ENCODE peak calls at places on chromosomes 7 and 10, in four cellular contexts. N is bronchial epithelial cell, C is GM23248, Q is lung. U is an unnamed sample.

GRCh38 chr7:157690833-157691382 is 354.1 kb downstream of the DNAJB6 start:
- DNase-seq in N (peak; percentile 19), C (peak; percentile 51), Q (no peak), U (peak; percentile 91)

GRCh38 chr10:64070241-64070640 is 549.0 kb downstream of the REEP3 start:
- DNase-seq in N (no peak), C (no peak), Q (no peak), U (no peak)

GRCh38 chr7:46603780-46604725 is 683.0 kb upstream of the IGFBP3 start:
- DNase-seq in N (peak; percentile 30), C (peak; percentile 91), Q (peak; percentile 53), U (peak; percentile 42)

GRCh38 chr7:114860196-114860595 is 61.7 kb upstream of the MDFIC start:
- DNase-seq in N (peak; percentile 92), C (no peak), Q (no peak), U (no peak)

GRCh38 chr7:127258111-127258510 is 5.4 kb upstream of the GRM8 start:
- DNase-seq in N (no peak), C (no peak), Q (no peak), U (no peak)

GRCh38 chr7:44978511-44979366 is at the start of gene MYO1G:
- DNase-seq in N (no peak), C (no peak), Q (peak; percentile 66), U (peak; percentile 100)

GRCh38 chr10:26446258-26446657 is 8.1 kb downstream of the APBB1IP start:
- DNase-seq in N (no peak), C (no peak), Q (no peak), U (no peak)

GRCh38 chr7:114630186-114630824 is 215.7 kb downstream of the FOXP2 start:
- DNase-seq in N (no peak), C (no peak), Q (no peak), U (no peak)

GRCh38 chr7:46759711-46760480 is 822.0 kb downstream of the TNS3 start:
- DNase-seq in N (peak; percentile 51), C (peak; percentile 86), Q (no peak), U (no peak)

GRCh38 chr7:7938471-7938870 is 30.1 kb upstream of the GLCCI1 start:
- DNase-seq in N (no peak), C (no peak), Q (no peak), U (no peak)

GRCh38 chr7:23469150-23469960 is 936 bp downstream of the IGF2BP3 start:
- DNase-seq in N (no peak), C (peak; percentile 60), Q (no peak), U (peak; percentile 78)

DNA sequence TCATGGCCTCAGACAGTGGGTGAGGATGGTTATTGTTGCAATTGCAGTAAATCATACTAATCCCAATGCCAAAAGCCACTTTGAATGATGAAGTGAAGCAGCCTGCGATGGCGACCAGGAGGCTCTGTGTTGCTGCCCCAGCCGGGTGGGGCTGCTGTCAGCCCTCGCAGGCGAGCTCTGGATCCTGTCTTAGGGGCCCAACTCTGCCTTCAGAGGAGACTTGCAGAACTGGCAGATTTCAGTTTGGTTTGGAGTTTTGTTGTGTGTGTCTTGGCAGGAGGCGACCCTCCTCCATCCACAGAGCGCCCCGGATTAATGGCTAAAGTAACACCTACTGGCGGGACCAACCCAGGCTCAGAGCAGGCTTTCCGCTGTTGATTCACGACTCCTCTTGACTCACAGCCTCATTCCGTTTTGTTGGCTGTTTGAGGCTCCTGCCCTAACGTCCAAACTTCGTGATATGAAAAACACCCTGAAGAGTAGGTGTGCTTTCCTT is 67.9 kb upstream of the BMPER start:
- DNase-seq in N (no peak), C (peak; percentile 58), Q (no peak), U (no peak)
- H3K4me3 ChIP-seq in N (no peak overlapping the region), C (no peak overlapping the region), Q (no peak overlapping the region), U (no peak overlapping the region)

GRCh38 chr7:152414779-152415178 is 21.0 kb downstream of the KMT2C start:
- DNase-seq in N (no peak), C (no peak), Q (no peak), U (no peak)

GRCh38 chr7:152406491-152406890 is 29.3 kb downstream of the KMT2C start:
- DNase-seq in N (no peak), C (no peak), Q (no peak), U (no peak)

GRCh38 chr7:152411389-152411788 is 24.4 kb downstream of the KMT2C start:
- DNase-seq in N (no peak), C (no peak), Q (no peak), U (no peak)
- H3K4me3 ChIP-seq in N (no peak overlapping the region), C (no peak overlapping the region), Q (no peak overlapping the region), U (no peak overlapping the region)

DNA sequence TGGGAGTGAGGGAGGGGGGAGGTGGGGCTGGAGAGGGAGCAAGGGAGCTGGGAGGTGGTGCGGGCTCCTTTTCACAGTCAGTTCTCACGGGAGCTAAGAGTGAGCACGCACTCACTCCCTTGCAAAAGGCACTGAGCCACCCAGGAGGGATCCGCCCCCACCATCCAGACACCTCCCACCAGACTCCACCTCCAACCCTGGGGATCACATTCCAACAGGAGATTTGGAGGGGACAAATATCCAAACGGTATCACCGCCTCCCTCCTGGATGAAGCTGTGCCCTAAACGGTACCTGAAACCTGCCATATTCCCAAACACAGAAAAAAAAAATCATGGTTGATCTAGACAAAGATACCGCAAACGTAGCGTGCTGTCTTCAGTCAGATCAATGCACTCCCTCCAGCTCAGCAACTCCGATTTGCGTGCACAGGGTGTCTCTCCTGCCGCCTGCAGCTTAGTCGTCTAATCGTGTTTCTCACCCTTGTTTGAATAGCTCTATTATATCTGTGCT is 20.3 kb upstream of the PRKAG2 start:
- DNase-seq in N (peak; percentile 22), C (no peak), Q (no peak), U (no peak)
- H3K4me3 ChIP-seq in N (no peak overlapping the region), C (no peak overlapping the region), Q (no peak overlapping the region), U (no peak overlapping the region)

DNA sequence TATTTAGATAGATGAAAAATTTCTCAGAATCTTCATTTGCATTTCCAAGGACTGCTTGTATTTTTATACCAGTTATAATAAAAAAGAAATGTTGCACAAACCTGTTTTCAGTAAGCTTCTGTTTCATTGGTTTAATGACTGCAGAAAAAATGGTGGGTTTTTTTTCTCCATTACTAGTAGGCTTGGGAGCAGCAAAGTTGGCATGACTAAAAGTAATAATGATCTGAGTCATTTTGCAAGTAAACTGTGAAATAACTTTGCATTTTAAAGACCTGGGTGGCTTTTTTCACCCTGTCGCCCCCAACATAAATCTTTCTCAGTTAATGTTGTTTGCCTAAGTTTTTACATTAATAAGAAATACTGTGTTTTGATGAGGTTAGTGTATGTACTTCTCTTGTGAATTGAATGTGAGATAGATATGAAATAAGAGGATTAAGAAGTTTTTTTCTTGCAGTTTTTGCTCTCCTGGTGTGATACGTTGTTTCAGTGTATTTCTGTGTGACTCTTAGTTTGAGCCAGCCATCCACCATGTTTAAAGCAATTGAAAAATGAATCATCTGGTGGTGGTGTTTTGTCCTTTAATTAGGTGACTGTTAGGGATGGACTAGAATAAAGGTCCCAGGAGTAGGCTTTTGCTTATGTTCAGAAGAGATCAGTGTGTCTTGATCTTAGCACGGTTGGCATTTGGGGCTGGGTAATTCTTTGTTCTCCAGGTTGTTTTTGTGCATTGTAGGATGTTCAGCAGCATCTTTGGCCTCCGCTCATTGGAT is 1.8 kb downstream of the GNAI1 start:
- DNase-seq in N (peak; percentile 73), C (peak; percentile 87), Q (no peak), U (no peak)
- H3K4me3 ChIP-seq in N (peak overlapping the region; percentile 94), C (peak overlapping the region; percentile 88), Q (no peak overlapping the region), U (no peak overlapping the region)

DNA sequence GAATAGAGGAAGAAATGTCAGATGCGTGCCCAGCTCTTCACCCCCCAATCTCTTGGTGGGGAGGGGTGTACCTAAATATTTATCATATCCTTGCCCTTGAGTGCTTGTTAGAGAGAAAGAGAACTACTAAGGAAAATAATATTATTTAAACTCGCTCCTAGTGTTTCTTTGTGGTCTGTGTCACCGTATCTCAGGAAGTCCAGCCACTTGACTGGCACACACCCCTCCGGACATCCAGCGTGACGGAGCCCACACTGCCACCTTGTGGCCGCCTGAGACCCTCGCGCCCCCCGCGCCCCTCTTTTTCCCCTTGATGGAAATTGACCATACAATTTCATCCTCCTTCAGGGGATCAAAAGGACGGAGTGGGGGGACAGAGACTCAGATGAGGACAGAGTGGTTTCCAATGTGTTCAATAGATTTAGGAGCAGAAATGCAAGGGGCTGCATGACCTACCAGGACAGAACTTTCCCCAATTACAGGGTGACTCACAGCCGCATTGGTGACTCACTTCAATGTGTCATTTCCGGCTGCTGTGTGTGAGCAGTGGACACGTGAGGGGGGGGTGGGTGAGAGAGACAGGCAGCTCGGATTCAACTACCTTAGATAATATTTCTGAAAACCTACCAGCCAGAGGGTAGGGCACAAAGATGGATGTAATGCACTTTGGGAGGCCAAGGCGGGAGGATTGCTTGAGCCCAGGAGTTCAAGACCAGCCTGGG is 11.4 kb downstream of the SERPINE1 start:
- DNase-seq in N (peak; percentile 97), C (peak; percentile 97), Q (peak; percentile 80), U (peak; percentile 99)
- H3K4me3 ChIP-seq in N (no peak overlapping the region), C (peak overlapping the region; percentile 3), Q (no peak overlapping the region), U (peak overlapping the region; percentile 29)

DNA sequence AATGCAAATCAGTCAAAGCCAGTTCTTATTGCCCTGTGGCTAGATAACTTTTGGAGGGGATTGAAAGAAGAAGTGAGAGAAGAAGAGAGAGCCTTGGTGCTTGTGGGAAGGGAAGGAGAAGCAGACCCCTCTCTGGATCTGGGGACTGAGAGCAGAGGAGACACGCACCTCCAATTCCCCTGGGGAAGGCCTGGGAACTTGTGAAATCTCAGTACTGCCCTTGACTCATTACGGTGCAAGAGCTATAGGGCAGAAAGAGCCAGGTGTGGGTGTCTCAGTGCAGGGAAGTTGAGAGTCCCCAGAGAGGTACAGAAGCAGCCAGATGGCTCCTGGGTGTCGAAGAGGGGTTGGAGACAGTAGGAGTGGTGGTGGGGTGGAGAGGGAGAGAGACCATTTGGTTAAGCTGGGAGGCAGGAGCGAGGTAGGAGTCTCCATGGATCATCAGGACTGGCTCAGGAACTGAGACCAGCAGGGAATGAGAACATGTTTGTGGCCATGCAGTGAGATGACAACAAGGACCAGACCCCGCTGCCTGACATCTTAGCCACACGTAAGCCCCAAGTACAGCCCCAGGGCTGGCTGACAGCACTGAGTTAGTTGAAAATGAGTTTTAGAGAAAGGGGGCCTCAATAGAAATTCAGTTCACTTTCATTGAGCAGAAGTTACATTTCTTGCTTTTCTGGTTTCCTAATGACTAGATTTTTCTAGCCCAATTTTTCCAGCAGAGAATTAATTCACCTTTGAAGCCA is 238.2 kb downstream of the BUB3 start:
- DNase-seq in N (no peak), C (no peak), Q (no peak), U (peak; percentile 17)
- H3K4me3 ChIP-seq in N (no peak overlapping the region), C (no peak overlapping the region), Q (no peak overlapping the region), U (no peak overlapping the region)

DNA sequence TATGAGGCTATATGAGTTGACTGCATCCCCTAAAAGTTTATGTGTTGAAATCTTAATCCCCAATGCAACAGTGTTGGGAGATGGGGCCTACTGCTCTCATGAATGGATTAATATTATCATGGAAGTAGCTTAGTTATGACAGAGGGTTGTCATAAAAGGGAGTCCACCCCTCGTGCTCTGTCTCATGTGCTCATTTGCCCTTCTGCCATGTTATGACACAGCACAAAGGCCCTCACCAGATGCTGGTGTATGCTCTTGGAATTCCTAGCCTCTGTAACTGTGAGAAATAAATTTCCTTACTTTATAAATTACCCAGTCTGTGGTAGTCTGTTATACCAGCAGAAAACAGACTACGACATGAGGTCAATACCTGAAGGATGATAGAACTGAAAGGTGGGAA is 17.6 kb upstream of the PANK1 start:
- DNase-seq in N (no peak), C (peak; percentile 48), Q (no peak), U (no peak)
- H3K4me3 ChIP-seq in N (no peak overlapping the region), C (no peak overlapping the region), Q (no peak overlapping the region), U (no peak overlapping the region)

DNA sequence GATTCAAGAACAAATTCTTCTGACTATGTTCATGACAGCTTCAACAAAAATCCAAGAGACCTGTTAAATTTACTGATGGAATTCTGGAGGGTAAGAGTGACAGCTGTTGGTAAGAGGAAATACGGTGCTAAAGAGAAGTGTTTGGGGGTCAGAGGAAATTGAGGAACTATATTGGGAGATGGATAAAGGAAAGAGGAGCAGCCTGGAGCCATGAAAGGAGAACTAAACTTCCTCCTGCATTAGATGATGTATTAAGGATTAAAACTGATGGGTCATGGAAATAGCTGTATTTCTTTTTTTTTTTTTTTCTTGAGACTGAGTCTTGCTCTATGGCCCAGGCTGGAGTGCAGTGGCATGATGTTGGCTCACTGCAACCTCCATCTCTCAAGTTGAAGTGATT is 95.3 kb downstream of the HERPUD2 start:
- DNase-seq in N (no peak), C (no peak), Q (no peak), U (no peak)
- H3K4me3 ChIP-seq in N (no peak overlapping the region), C (no peak overlapping the region), Q (no peak overlapping the region), U (no peak overlapping the region)